ENCODE peak calls at places on chromosomes 16 and 17, in eight cellular contexts. N is NCI-H1105; W is astrocyte of the hippocampus; Q is HEK293T; U is body of pancreas; G is activated CD8-positive, alpha-beta memory T cell treated with anti-CD3 and anti-CD28 coated beads, Interleukin-2, amount 50 U/mL, for 48 hours; D is thoracic aorta; E is stimulated activated CD4-positive, alpha-beta T cell treated with anti-CD3 and anti-CD28 coated beads, Interleukin-1b, Interleukin-23, amount 100 ng/mL, for 24 hours. O is an unnamed sample.

GRCh38 chr16:65500007-65500406 is 378.1 kb upstream of the CDH11 start:
- DNase-seq in N (no peak), W (no peak), Q (no peak), U (no peak), G (no peak), D (no peak), E (no peak), O (no peak)

GRCh38 chr17:8611671-8612298 is 18.7 kb downstream of the MYH10 start:
- DNase-seq in N (no peak), W (peak; percentile 72), Q (no peak), U (no peak), G (no peak), D (no peak), E (no peak), O (no peak)

GRCh38 chr17:80069886-80070177 is 31.5 kb upstream of the GAA start:
- DNase-seq in N (no peak), W (no peak), Q (no peak), U (no peak), G (no peak), D (no peak), E (no peak), O (no peak)

GRCh38 chr16:17585449-17586080 is 114.8 kb upstream of the XYLT1 start:
- DNase-seq in N (no peak), W (no peak), Q (no peak), U (no peak), G (no peak), D (no peak), E (no peak), O (no peak)

GRCh38 chr16:10937068-10937859 is 5.0 kb downstream of the DEXI start:
- DNase-seq in N (no peak), W (no peak), Q (no peak), U (peak; percentile 53), G (no peak), D (no peak), E (no peak), O (no peak)

GRCh38 chr17:1112875-1113274 is 66.9 kb downstream of the ABR start:
- DNase-seq in N (no peak), W (no peak), Q (no peak), U (no peak), G (no peak), D (no peak), E (no peak), O (no peak)

GRCh38 chr16:72094266-72094610 is 591 bp downstream of the DHX38 start:
- DNase-seq in N (no peak), W (no peak), Q (no peak), U (no peak), G (no peak), D (no peak), E (no peak), O (no peak)

GRCh38 chr16:73420244-73421040 is 372.5 kb upstream of the ZFHX3 start:
- DNase-seq in N (no peak), W (peak; percentile 38), Q (no peak), U (no peak), G (no peak), D (no peak), E (no peak), O (no peak)

GRCh38 chr16:48384305-48384981 is 770 bp downstream of the SIAH1 start:
- DNase-seq in N (peak; percentile 69), W (peak; percentile 80), Q (peak; percentile 61), U (peak; percentile 72), G (peak; percentile 65), D (no peak), E (no peak), O (peak; percentile 47)

GRCh38 chr16:19186403-19186802 is 18.4 kb downstream of the SYT17 start:
- DNase-seq in N (no peak), W (peak; percentile 48), Q (no peak), U (no peak), G (no peak), D (no peak), E (no peak), O (no peak)

GRCh38 chr17:66976781-66977201 is 12.3 kb downstream of the CACNG4 start:
- DNase-seq in N (no peak), W (peak; percentile 48), Q (no peak), U (no peak), G (no peak), D (no peak), E (no peak), O (no peak)

GRCh38 chr17:42171831-42172230 is 9.1 kb downstream of the KCNH4 start:
- DNase-seq in N (no peak), W (no peak), Q (no peak), U (no peak), G (no peak), D (no peak), E (no peak), O (no peak)

GRCh38 chr16:87829123-87829980 is 40.0 kb downstream of the SLC7A5 start:
- DNase-seq in N (no peak), W (no peak), Q (no peak), U (no peak), G (peak; percentile 68), D (no peak), E (no peak), O (no peak)

O was measured in LoVo.